ENCODE peak calls at places on chromosomes 12 and 14, in four cellular contexts. L is left colon, A is AG09319, O is NCI-H2081. Z is an unnamed sample.

GRCh38 chr12:80040075-80040738 is 59.1 kb upstream of the OTOGL start:
- DNase-seq in L (no peak), A (no peak), O (no peak), Z (no peak)

GRCh38 chr12:51860986-51861385 is 12.5 kb upstream of the FIGNL2 start:
- DNase-seq in L (no peak), A (no peak), O (no peak), Z (no peak)

GRCh38 chr12:43692064-43692463 is 66.5 kb downstream of the PUS7L start:
- DNase-seq in L (no peak), A (no peak), O (no peak), Z (no peak)

GRCh38 chr14:89427426-89428162 is 10.6 kb upstream of the FOXN3 start:
- DNase-seq in L (no peak), A (no peak), O (no peak), Z (no peak)

GRCh38 chr14:24334431-24335271 is at the start of gene ADCY4:
- DNase-seq in L (peak; percentile 41), A (no peak), O (no peak), Z (no peak)

GRCh38 chr12:7101694-7102131 is 7.3 kb downstream of the C1RL start:
- DNase-seq in L (no peak), A (no peak), O (peak; percentile 14), Z (no peak)

GRCh38 chr12:116123511-116124258 is 153.8 kb downstream of the MED13L start:
- DNase-seq in L (peak; percentile 27), A (no peak), O (peak; percentile 44), Z (peak; percentile 63)

GRCh38 chr12:124573839-124574786 is 6.7 kb upstream of the NCOR2 start:
- DNase-seq in L (no peak), A (no peak), O (no peak), Z (no peak)

GRCh38 chr14:89303452-89304435 is 113.3 kb downstream of the FOXN3 start:
- DNase-seq in L (peak; percentile 37), A (no peak), O (peak; percentile 49), Z (peak; percentile 22)

GRCh38 chr12:101490286-101490920 is 15.3 kb downstream of the SPIC start:
- DNase-seq in L (peak; percentile 10), A (no peak), O (peak; percentile 48), Z (no peak)

GRCh38 chr12:74552201-74552600 is 14.6 kb downstream of the ATXN7L3B start:
- DNase-seq in L (no peak), A (no peak), O (no peak), Z (no peak)